ENCODE peak calls at places on chromosomes 3 and 15, in ten cellular contexts. Y is K562; O is GM12864; P is CD8-positive, alpha-beta T cell; T is body of pancreas; X is tibial artery; J is IMR-90; Q is endodermal cell; I is HCT116; N is PC-3. U is an unnamed sample.
A peak's percentile ranks its signal among the peaks of the same experiment; 100 is the strongest.

GRCh38 chr15:79283252-79284048 is 928 bp downstream of the ANKRD34C start:
- DNase-seq in J (peak; percentile 21), Y (peak; percentile 56), Q (peak; percentile 92), N (peak; percentile 22), X (no peak), O (no peak), T (peak; percentile 33), P (no peak), I (no peak), U (peak; percentile 22)

GRCh38 chr15:72859023-72859756 is 75.6 kb upstream of the ADPGK start:
- DNase-seq in T (no peak), I (no peak), P (no peak), Y (no peak), J (no peak), N (no peak), X (no peak), Q (no peak), O (no peak), U (no peak)

GRCh38 chr15:64006642-64007041 is 39.6 kb downstream of the DAPK2 start:
- DNase-seq in T (no peak), X (no peak), N (no peak), I (no peak), Y (no peak), Q (no peak), P (no peak), O (no peak), J (no peak), U (no peak)

GRCh38 chr15:46894644-46895043 is 822.7 kb upstream of the SEMA6D start:
- DNase-seq in Y (no peak), I (no peak), N (no peak), Q (no peak), T (no peak), J (no peak), P (no peak), O (no peak), X (no peak), U (no peak)

GRCh38 chr15:34855397-34855796 is 60.0 kb upstream of the ACTC1 start:
- DNase-seq in I (no peak), Q (no peak), O (no peak), T (no peak), X (no peak), P (no peak), J (peak; percentile 79), N (peak; percentile 83), Y (no peak), U (peak; percentile 73)

GRCh38 chr3:138078901-138079344 is 36.5 kb downstream of the DZIP1L start:
- DNase-seq in Q (no peak), P (no peak), O (no peak), J (peak; percentile 99), T (no peak), Y (no peak), X (no peak), I (peak; percentile 27), N (peak; percentile 88), U (peak; percentile 96)

GRCh38 chr3:153291052-153291689 is 129.1 kb downstream of the RAP2B start:
- DNase-seq in Q (peak; percentile 50), J (no peak), N (peak; percentile 69), P (no peak), I (peak; percentile 44), T (no peak), X (no peak), Y (peak; percentile 37), O (no peak), U (peak; percentile 67)

GRCh38 chr3:185928532-185928931 is 9.3 kb downstream of the TRA2B start:
- DNase-seq in O (no peak), X (no peak), Q (no peak), T (no peak), N (no peak), I (no peak), J (no peak), P (no peak), Y (no peak), U (no peak)

GRCh38 chr3:186665484-186666188 is at the start of gene HRG:
- DNase-seq in O (no peak), Y (no peak), P (no peak), Q (no peak), J (no peak), X (no peak), N (no peak), I (no peak), T (no peak), U (no peak)

GRCh38 chr3:194579091-194579606 is 54.1 kb downstream of the TMEM44 start:
- DNase-seq in I (no peak), X (no peak), T (no peak), P (no peak), J (no peak), Q (no peak), N (no peak), Y (no peak), O (no peak), U (no peak)

GRCh38 chr3:193982258-193982659 is 153.7 kb upstream of the HES1 start:
- DNase-seq in P (no peak), X (peak; percentile 75), Q (no peak), N (peak; percentile 86), J (no peak), I (no peak), O (no peak), T (peak; percentile 42), Y (no peak), U (peak; percentile 48)

GRCh38 chr3:149493315-149494021 is 19.0 kb downstream of the TM4SF4 start:
- DNase-seq in Q (peak; percentile 53), Y (no peak), X (no peak), I (no peak), T (no peak), N (no peak), P (no peak), J (no peak), O (no peak), U (no peak)

GRCh38 chr3:149486726-149487125 is 12.2 kb downstream of the TM4SF4 start:
- DNase-seq in T (no peak), P (no peak), N (peak; percentile 45), I (no peak), O (no peak), Y (no peak), X (no peak), Q (no peak), J (no peak), U (no peak)

GRCh38 chr3:149487598-149488197 is 13.2 kb downstream of the TM4SF4 start:
- DNase-seq in Y (peak; percentile 19), X (no peak), Q (peak; percentile 87), I (peak; percentile 61), O (no peak), N (peak; percentile 48), J (no peak), P (no peak), T (no peak), U (no peak)

GRCh38 chr3:149490260-149490971 is 15.9 kb downstream of the TM4SF4 start:
- DNase-seq in P (no peak), X (no peak), Y (no peak), N (no peak), T (no peak), I (no peak), Q (no peak), J (no peak), O (no peak), U (no peak)

DNA sequence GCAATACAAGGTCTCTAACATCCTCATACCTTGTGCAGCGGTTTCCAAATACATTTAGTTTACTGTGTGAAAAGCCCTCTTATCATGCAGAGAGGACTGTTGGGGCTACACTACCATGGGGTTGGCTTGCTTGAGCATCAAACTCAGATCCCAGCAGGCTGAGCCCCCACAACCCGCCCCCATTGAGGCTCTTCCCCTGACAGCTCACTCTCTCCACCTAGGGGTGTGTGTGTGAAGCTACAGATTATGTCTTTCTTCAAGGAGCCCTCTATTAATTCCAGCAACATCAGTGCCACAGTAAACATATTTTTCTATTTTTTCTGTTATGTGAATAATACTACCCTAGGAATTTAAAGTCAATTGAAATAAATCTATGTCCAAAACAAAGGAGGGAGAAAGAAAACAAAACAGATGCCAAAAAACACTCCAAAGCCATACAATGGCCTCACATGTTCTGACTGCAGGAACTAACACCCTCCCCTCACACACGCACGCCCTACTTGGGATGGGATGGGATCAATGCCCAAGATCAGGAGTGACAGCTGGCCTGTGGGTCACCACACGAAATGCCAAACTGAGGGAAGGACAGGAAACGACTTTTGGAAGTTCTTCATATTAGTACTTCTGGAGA is 14.7 kb downstream of the TM4SF4 start:
- DNase-seq in J (no peak), T (no peak), O (no peak), I (peak; percentile 39), N (peak; percentile 41), Y (peak; percentile 13), P (no peak), X (no peak), Q (peak; percentile 67), U (no peak)
- TF ChIP-seq CTCF in J (peak; percentile 60), T (peak; percentile 38), O (peak; percentile 60), I (peak; percentile 86), N (peak; percentile 91), Y (peak; percentile 46), P (no peak), X (peak; percentile 34), Q (peak; percentile 83), U (peak; percentile 50)

GRCh38 chr15:66287461-66288055 is 5.8 kb upstream of the DIS3L start:
- DNase-seq in I (no peak), T (no peak), J (peak; percentile 14), Y (peak; percentile 28), X (no peak), N (peak; percentile 55), P (no peak), Q (no peak), O (no peak), U (no peak)
- H3K4me3 ChIP-seq in I (no peak overlapping the region), T (no peak overlapping the region), J (no peak overlapping the region), Y (no peak overlapping the region), X (no peak overlapping the region), N (no peak overlapping the region), P (no peak overlapping the region), Q (no peak overlapping the region), O (no peak overlapping the region), U (no peak overlapping the region)

DNA sequence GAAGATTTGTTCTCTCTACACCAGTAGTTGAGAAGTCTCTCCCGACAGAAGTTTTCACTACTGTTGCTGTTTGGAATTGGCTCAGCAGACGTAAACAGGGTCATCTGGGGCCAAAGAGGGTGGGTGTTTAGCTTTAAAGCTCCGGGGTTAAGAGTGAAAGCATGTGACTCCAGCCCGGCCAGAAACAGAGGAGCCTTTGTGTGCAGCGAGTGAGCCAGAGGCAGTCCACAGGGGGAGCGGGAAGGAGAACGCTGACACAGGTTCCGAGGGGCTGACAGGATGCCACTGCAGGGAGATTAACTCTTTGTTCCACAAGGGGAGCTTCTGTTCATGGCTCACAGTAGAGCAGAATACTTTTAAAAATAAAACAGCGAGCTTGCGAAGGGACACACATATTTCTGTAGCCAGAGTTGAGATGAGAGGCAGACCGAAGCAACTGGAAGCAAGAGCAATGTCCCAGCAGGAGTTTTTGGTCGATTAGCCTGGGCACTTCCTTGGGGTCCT is 26.9 kb downstream of the BMF start:
- DNase-seq in Y (peak; percentile 64), P (no peak), Q (peak; percentile 83), N (peak; percentile 51), J (peak; percentile 75), X (peak; percentile 76), O (no peak), I (no peak), T (peak; percentile 76), U (peak; percentile 80)
- TF ChIP-seq CTCF in Y (no peak), P (no peak), Q (peak; percentile 29), N (no peak), J (no peak), X (no peak), O (no peak), I (no peak), T (peak; percentile 17), U (no peak)

GRCh38 chr3:129000742-129001100 is 383 bp upstream of the EFCC1 start:
- DNase-seq in O (no peak), J (no peak), N (no peak), Q (peak; percentile 80), Y (no peak), P (no peak), T (no peak), I (no peak), X (no peak), U (no peak)
- H3K4me3 ChIP-seq in O (no peak overlapping the region), J (peak overlapping the region; percentile 29), N (no peak overlapping the region), Q (peak overlapping the region; percentile 73), Y (no peak overlapping the region), P (peak overlapping the region; percentile 43), T (no peak overlapping the region), I (no peak overlapping the region), X (peak overlapping the region; percentile 43), U (no peak overlapping the region)

GRCh38 chr15:75450307-75451201 is 936 bp downstream of the SIN3A start:
- DNase-seq in O (peak; percentile 89), J (peak; percentile 96), I (peak; percentile 92), P (peak; percentile 92), Y (peak; percentile 90), T (peak; percentile 96), Q (peak; percentile 99), X (peak; percentile 98), N (peak; percentile 94), U (peak; percentile 97)
- TF ChIP-seq CTCF in O (no peak), J (no peak), I (no peak), P (no peak), Y (no peak), T (no peak), Q (no peak), X (no peak), N (no peak), U (no peak)